ENCODE peak calls at places on chromosomes 7 and 10, in five cellular contexts. E is brain microvascular endothelial cell, O is lower lobe of right lung, K is PC-9, Z is GM06990. N is an unnamed sample.
A peak's percentile ranks its signal among the peaks of the same experiment; 100 is the strongest.

GRCh38 chr10:58637372-58637771 is 124.7 kb downstream of the BICC1 start:
- DNase-seq in Z (no peak), O (no peak), E (no peak), K (no peak), N (peak; percentile 87)

GRCh38 chr10:69974551-69975155 is 78.0 kb upstream of the MACROH2A2 start:
- DNase-seq in K (no peak), Z (no peak), E (peak; percentile 70), O (no peak), N (no peak)

GRCh38 chr7:45161842-45162241 is 4.3 kb downstream of the RAMP3 start:
- DNase-seq in Z (no peak), O (peak; percentile 32), K (no peak), E (no peak), N (no peak)

GRCh38 chr10:70474780-70475179 is 3.8 kb upstream of the PALD1 start:
- DNase-seq in E (no peak), Z (no peak), O (no peak), K (peak; percentile 53), N (no peak)

GRCh38 chr7:17142831-17143541 is 155.5 kb upstream of the AHR start:
- DNase-seq in K (no peak), E (no peak), Z (no peak), O (no peak), N (peak; percentile 24)

GRCh38 chr7:149817301-149817771 is 20.8 kb upstream of the ZNF862 start:
- DNase-seq in O (peak; percentile 32), K (no peak), Z (no peak), E (no peak), N (no peak)

GRCh38 chr10:109978481-109978880 is 29.3 kb upstream of the ADD3 start:
- DNase-seq in O (no peak), E (peak; percentile 72), Z (no peak), K (peak; percentile 14), N (peak; percentile 45)

GRCh38 chr7:38502289-38502688 is 128.9 kb downstream of the AMPH start:
- DNase-seq in E (no peak), K (no peak), Z (no peak), O (no peak), N (no peak)

GRCh38 chr7:131786204-131786603 is 229.8 kb upstream of the PODXL start:
- DNase-seq in E (no peak), O (no peak), Z (no peak), K (no peak), N (no peak)

GRCh38 chr7:44966731-44967538 is 11.9 kb downstream of the MYO1G start:
- DNase-seq in K (peak; percentile 37), E (no peak), O (no peak), Z (no peak), N (no peak)

GRCh38 chr10:70903262-70903921 is 15.0 kb upstream of the PCBD1 start:
- DNase-seq in E (peak; percentile 25), O (no peak), K (peak; percentile 55), Z (no peak), N (peak; percentile 74)

GRCh38 chr7:100649826-100650565 is 6.3 kb downstream of the ACTL6B start:
- DNase-seq in K (peak; percentile 49), Z (no peak), O (no peak), E (no peak), N (peak; percentile 18)

GRCh38 chr10:2938869-2939268 is 128.5 kb upstream of the PFKP start:
- DNase-seq in Z (no peak), E (no peak), K (no peak), O (no peak), N (no peak)

GRCh38 chr7:23293500-23294073 is 5.6 kb upstream of the MALSU1 start:
- DNase-seq in K (no peak), Z (no peak), O (no peak), E (no peak), N (no peak)

GRCh38 chr10:132521041-132521465 is 16.5 kb upstream of the INPP5A start:
- DNase-seq in E (no peak), K (no peak), Z (no peak), O (peak; percentile 36), N (no peak)

GRCh38 chr7:95102662-95103061 is 195.3 kb downstream of the PPP1R9A start:
- DNase-seq in E (peak; percentile 27), K (no peak), O (no peak), Z (no peak), N (no peak)

GRCh38 chr7:92698237-92698841 is 108.1 kb upstream of the FAM133B start:
- DNase-seq in E (peak; percentile 80), Z (no peak), K (no peak), O (no peak), N (no peak)

GRCh38 chr10:90865400-90865799 is 6.4 kb upstream of the RPP30 start:
- DNase-seq in Z (no peak), E (peak; percentile 43), K (no peak), O (no peak), N (peak; percentile 59)

GRCh38 chr7:650339-651031 is 76.0 kb upstream of the DNAAF5 start:
- DNase-seq in E (no peak), O (peak; percentile 39), Z (no peak), K (no peak), N (no peak)

GRCh38 chr10:4279649-4280048 is 494.6 kb upstream of the KLF6 start:
- DNase-seq in E (no peak), O (no peak), Z (no peak), K (no peak), N (no peak)

GRCh38 chr10:101687088-101687487 is 7.9 kb downstream of the FBXW4 start:
- DNase-seq in E (no peak), Z (no peak), K (no peak), O (no peak), N (no peak)

GRCh38 chr10:44439845-44440244 is 54.9 kb upstream of the CXCL12 start:
- DNase-seq in K (no peak), Z (no peak), O (no peak), E (no peak), N (no peak)

GRCh38 chr7:26419198-26419597 is 127.5 kb downstream of the SNX10 start:
- DNase-seq in O (no peak), Z (no peak), E (no peak), K (no peak), N (no peak)

GRCh38 chr7:77894574-77895091 is 96.1 kb downstream of the PHTF2 start:
- DNase-seq in Z (no peak), E (no peak), O (no peak), K (no peak), N (no peak)

GRCh38 chr7:16084370-16084769 is 337.0 kb downstream of the CRPPA start:
- DNase-seq in O (no peak), Z (no peak), K (no peak), E (no peak), N (peak; percentile 64)

GRCh38 chr10:60943372-60944158 is 420 bp downstream of the RHOBTB1 start:
- DNase-seq in E (peak; percentile 74), O (peak; percentile 83), Z (peak; percentile 9), K (peak; percentile 56), N (peak; percentile 74)

GRCh38 chr10:17214991-17215781 is 12.9 kb upstream of the VIM start:
- DNase-seq in E (peak; percentile 91), K (no peak), O (no peak), Z (no peak), N (peak; percentile 98)

GRCh38 chr7:47587389-47587788 is 5.5 kb upstream of the TNS3 start:
- DNase-seq in E (no peak), Z (no peak), O (peak; percentile 79), K (peak; percentile 66), N (no peak)

DNA sequence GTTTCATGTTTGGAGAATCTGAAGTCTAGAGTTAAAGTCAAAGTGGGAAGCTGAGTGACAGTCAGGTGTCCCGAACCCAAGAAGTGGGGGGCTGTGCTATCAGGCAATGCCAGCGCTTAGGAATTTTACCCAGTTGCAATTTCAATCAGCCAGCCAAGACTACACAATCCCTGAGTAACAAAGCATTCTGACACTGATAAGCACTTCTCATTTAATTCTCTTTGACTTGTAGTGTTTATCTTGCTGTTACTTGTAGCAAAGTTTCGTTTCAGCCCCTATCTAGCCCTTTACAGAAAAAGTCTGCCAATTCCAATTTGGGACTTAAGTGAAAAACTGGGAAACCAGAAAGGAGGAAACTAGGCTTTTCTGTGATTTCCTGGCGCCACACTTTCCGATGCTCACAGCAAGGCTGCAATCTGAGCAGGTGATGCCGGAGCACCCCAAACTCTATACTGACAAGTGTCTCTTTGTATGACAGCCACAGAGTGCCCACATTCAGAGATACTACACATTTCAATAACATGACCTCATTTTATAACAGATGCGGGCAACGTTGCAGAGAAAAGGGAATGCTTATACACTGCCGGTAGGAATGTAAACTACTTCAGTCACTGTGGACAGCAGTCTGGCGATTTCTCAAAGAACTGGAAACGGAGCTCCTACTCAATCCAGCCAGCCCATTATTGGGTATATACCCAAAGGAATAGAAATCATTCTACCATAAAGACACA is 61.0 kb downstream of the ITIH5 start:
- DNase-seq in E (no peak), Z (no peak), K (no peak), O (no peak), N (no peak)
- TF ChIP-seq CTCF in E (no peak), Z (no peak), K (no peak), O (no peak), N (no peak)

DNA sequence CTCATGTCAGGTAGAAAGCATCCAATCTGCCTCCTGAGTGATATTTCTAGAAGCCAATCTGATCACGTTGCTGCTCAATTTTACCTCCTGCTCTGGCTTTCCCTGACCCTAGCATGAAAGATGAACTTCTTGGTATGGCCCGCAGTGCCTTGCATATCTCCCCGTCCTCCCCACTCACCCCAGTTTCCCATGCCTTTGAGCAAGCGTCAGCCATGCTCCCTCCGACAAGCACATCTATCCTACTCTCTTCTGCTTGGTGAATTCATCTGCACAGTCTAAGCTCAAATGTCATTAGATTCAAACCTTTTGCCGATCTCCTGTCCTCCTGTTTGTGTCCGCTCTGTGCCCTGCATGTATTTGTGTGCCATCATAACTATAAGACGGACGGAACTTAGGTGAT is 6.2 kb upstream of the TBXAS1 start:
- DNase-seq in O (no peak), K (no peak), E (no peak), Z (no peak), N (no peak)
- H3K27me3 ChIP-seq in O (no peaks in the 10 kb centered on the region), K (peaks cover 48% of the 10 kb centered on the region), E (no peaks in the 10 kb centered on the region), Z (no peaks in the 10 kb centered on the region), N (no peaks in the 10 kb centered on the region)

GRCh38 chr10:46550795-46551700 is 5.4 kb downstream of the GPRIN2 start:
- DNase-seq in K (no peak), O (peak; percentile 41), Z (no peak), E (no peak), N (no peak)

GRCh38 chr10:46550076-46550790 is 6.2 kb downstream of the GPRIN2 start:
- DNase-seq in E (no peak), K (no peak), Z (no peak), O (peak; percentile 52), N (no peak)

GRCh38 chr10:46553238-46554049 is 3.0 kb downstream of the GPRIN2 start:
- DNase-seq in O (peak; percentile 43), Z (no peak), E (no peak), K (no peak), N (no peak)

GRCh38 chr10:46552526-46553237 is 3.8 kb downstream of the GPRIN2 start:
- DNase-seq in O (peak; percentile 41), Z (no peak), K (no peak), E (no peak), N (no peak)

GRCh38 chr10:46551701-46552525 is 4.5 kb downstream of the GPRIN2 start:
- DNase-seq in Z (no peak), K (no peak), O (peak; percentile 46), E (no peak), N (no peak)
- TF ChIP-seq CTCF in Z (no peak), K (no peak), O (no peak), E (no peak), N (no peak)

GRCh38 chr10:48700493-48700892 is 15.8 kb downstream of the WDFY4 start:
- DNase-seq in K (no peak), Z (no peak), O (no peak), E (no peak), N (no peak)
- H3K27me3 ChIP-seq in K (peaks cover 87% of the 10 kb centered on the region), Z (no peaks in the 10 kb centered on the region), O (no peaks in the 10 kb centered on the region), E (no peaks in the 10 kb centered on the region), N (no peaks in the 10 kb centered on the region)